ENCODE peak calls at places on chromosomes 12 and 14, in eight cellular contexts. S is tibial artery; A is MM.1S; E is Caco-2; P is activated CD4-positive, alpha-beta T cell treated with anti-CD3 and anti-CD28 coated beads, Interleukin-2, amount 10 ng/mL, durations not matched to agents 7 days and 5 days; K is HuH-7.5; I is neuronal stem cell; H is Right ventricle myocardium superior. U is an unnamed sample.

GRCh38 chr12:109387425-109388166 is 39.9 kb downstream of the MYO1H start:
- DNase-seq in S (no peak), A (peak), E (peak), P (peak), K (peak), I (no peak), H (no peak), U (peak)

GRCh38 chr14:70171719-70172118 is 17.0 kb downstream of the SLC8A3 start:
- DNase-seq in S (no peak), A (no peak), E (no peak), P (no peak), K (no peak), I (no peak), H (no peak), U (no peak)

GRCh38 chr12:2794261-2794735 is 472 bp upstream of the FKBP4 start:
- DNase-seq in S (peak), A (no peak), E (no peak), P (no peak), K (peak), I (peak), H (no peak), U (peak)

GRCh38 chr12:98439471-98440164 is 75.8 kb upstream of the TMPO start:
- DNase-seq in S (no peak), A (no peak), E (no peak), P (no peak), K (no peak), I (no peak), H (no peak), U (peak)

GRCh38 chr12:7060353-7060954 is at the start of gene C1S:
- DNase-seq in S (peak), A (no peak), E (peak), P (no peak), K (peak), I (no peak), H (peak), U (peak)

GRCh38 chr12:111141205-111141604 is 220.8 kb upstream of the MYL2 start:
- DNase-seq in S (no peak), A (no peak), E (no peak), P (no peak), K (no peak), I (no peak), H (no peak), U (no peak)

GRCh38 chr12:127619869-127620769 is 646.9 kb upstream of the TMEM132C start:
- DNase-seq in S (no peak), A (no peak), E (no peak), P (no peak), K (no peak), I (no peak), H (no peak), U (no peak)

GRCh38 chr12:28217805-28218204 is 27.5 kb downstream of the CCDC91 start:
- DNase-seq in S (no peak), A (no peak), E (no peak), P (no peak), K (no peak), I (no peak), H (no peak), U (no peak)

GRCh38 chr12:101707131-101707782 is 9.8 kb downstream of the CHPT1 start:
- DNase-seq in S (no peak), A (no peak), E (no peak), P (no peak), K (no peak), I (no peak), H (no peak), U (no peak)

GRCh38 chr14:62179367-62180018 is 417.3 kb downstream of the SNAPC1 start:
- DNase-seq in S (no peak), A (peak), E (peak), P (peak), K (no peak), I (peak), H (no peak), U (peak)

GRCh38 chr12:96617178-96617577 is 127.8 kb downstream of the CFAP54 start:
- DNase-seq in S (no peak), A (no peak), E (peak), P (peak), K (no peak), I (no peak), H (no peak), U (no peak)

GRCh38 chr12:43317156-43317555 is 234.8 kb downstream of the ADAMTS20 start:
- DNase-seq in S (no peak), A (no peak), E (no peak), P (no peak), K (no peak), I (no peak), H (no peak), U (no peak)

GRCh38 chr14:105503296-105503640 is 12.2 kb downstream of the TEDC1 start:
- DNase-seq in S (no peak), A (no peak), E (no peak), P (no peak), K (no peak), I (no peak), H (no peak), U (no peak)

GRCh38 chr12:74043343-74043742 is 494.3 kb upstream of the ATXN7L3B start:
- DNase-seq in S (no peak), A (no peak), E (peak), P (no peak), K (no peak), I (no peak), H (no peak), U (no peak)

GRCh38 chr14:100536721-100537700 is 50.2 kb downstream of the BEGAIN start:
- DNase-seq in S (peak), A (no peak), E (no peak), P (no peak), K (no peak), I (no peak), H (peak), U (no peak)

GRCh38 chr12:86917121-86917520 is 660.9 kb upstream of the MGAT4C start:
- DNase-seq in S (no peak), A (no peak), E (no peak), P (no peak), K (no peak), I (no peak), H (no peak), U (no peak)

GRCh38 chr12:112945515-112945914 is 7.2 kb downstream of the OAS3 start:
- DNase-seq in S (no peak), A (no peak), E (no peak), P (no peak), K (no peak), I (no peak), H (no peak), U (no peak)

GRCh38 chr14:94123296-94123695 is 6.1 kb downstream of the IFI27L2 start:
- DNase-seq in S (no peak), A (no peak), E (no peak), P (no peak), K (no peak), I (no peak), H (no peak), U (no peak)

GRCh38 chr12:50394469-50395029 is 1.9 kb downstream of the FAM186A start:
- DNase-seq in S (no peak), A (no peak), E (peak), P (no peak), K (no peak), I (no peak), H (no peak), U (no peak)

GRCh38 chr12:106581543-106582263 is 1.1 kb upstream of the RFX4 start:
- DNase-seq in S (no peak), A (no peak), E (peak), P (no peak), K (no peak), I (peak), H (no peak), U (peak)

GRCh38 chr12:32947203-32947795 is 50.7 kb upstream of the PKP2 start:
- DNase-seq in S (no peak), A (peak), E (peak), P (no peak), K (peak), I (peak), H (no peak), U (no peak)

GRCh38 chr14:59020382-59020781 is 168.1 kb upstream of the DAAM1 start:
- DNase-seq in S (no peak), A (no peak), E (peak), P (no peak), K (peak), I (no peak), H (no peak), U (peak)